ENCODE peak calls at places on chromosomes 5 and 9, in eight cellular contexts. Q is A549; X is IMR-90; J is BE2C; B is foreskin fibroblast; R is CD8-positive, alpha-beta memory T cell; H is NB4; L is dorsolateral prefrontal cortex. P is an unnamed sample.

GRCh38 chr9:98255064-98255577 is 328 bp downstream of the TBC1D2 start:
- DNase-seq in Q (peak), X (peak), J (no peak), B (peak), R (no peak), H (peak), L (no peak), P (no peak)

GRCh38 chr5:74641778-74642542 is 1.4 kb upstream of the ENC1 start:
- DNase-seq in Q (peak), X (peak), J (peak), B (peak), R (no peak), H (peak), L (peak), P (peak)

GRCh38 chr5:36305571-36306326 is 4.0 kb upstream of the RANBP3L start:
- DNase-seq in Q (peak), X (peak), J (peak), B (peak), R (no peak), H (peak), L (peak), P (no peak)

GRCh38 chr9:38650564-38650963 is 30.2 kb upstream of the ANKRD18A start:
- DNase-seq in Q (no peak), X (no peak), J (no peak), B (no peak), R (no peak), H (no peak), L (no peak), P (no peak)

GRCh38 chr9:116274293-116274692 is 120.7 kb downstream of the PAPPA start:
- DNase-seq in Q (no peak), X (peak), J (no peak), B (no peak), R (no peak), H (peak), L (no peak), P (no peak)

GRCh38 chr5:658103-658502 is 35.0 kb downstream of the TPPP start:
- DNase-seq in Q (no peak), X (no peak), J (no peak), B (no peak), R (no peak), H (no peak), L (no peak), P (no peak)

GRCh38 chr5:93532370-93532769 is 48.6 kb downstream of the NR2F1-AS1 start:
- DNase-seq in Q (peak), X (peak), J (no peak), B (peak), R (no peak), H (peak), L (no peak), P (peak)

GRCh38 chr5:180138976-180139730 is 67.6 kb upstream of the RNF130 start:
- DNase-seq in Q (no peak), X (no peak), J (no peak), B (no peak), R (no peak), H (no peak), L (no peak), P (no peak)

GRCh38 chr9:89502038-89502601 is 4.2 kb upstream of the SEMA4D start:
- DNase-seq in Q (no peak), X (no peak), J (no peak), B (no peak), R (peak), H (peak), L (no peak), P (no peak)

GRCh38 chr5:126376443-126376842 is 46.8 kb upstream of the GRAMD2B start:
- DNase-seq in Q (no peak), X (no peak), J (peak), B (no peak), R (no peak), H (no peak), L (peak), P (no peak)

GRCh38 chr5:175811594-175811993 is 59.8 kb upstream of the CPLX2 start:
- DNase-seq in Q (no peak), X (no peak), J (no peak), B (no peak), R (no peak), H (no peak), L (no peak), P (no peak)

GRCh38 chr5:167730121-167730520 is 561.3 kb upstream of the WWC1 start:
- DNase-seq in Q (peak), X (peak), J (no peak), B (peak), R (no peak), H (no peak), L (no peak), P (peak)

GRCh38 chr5:96903300-96903699 is 27.0 kb downstream of the ERAP2 start:
- DNase-seq in Q (no peak), X (peak), J (no peak), B (peak), R (no peak), H (no peak), L (no peak), P (no peak)

GRCh38 chr5:136023935-136024645 is 4.7 kb upstream of the TGFBI start:
- DNase-seq in Q (no peak), X (peak), J (no peak), B (no peak), R (no peak), H (no peak), L (no peak), P (peak)

GRCh38 chr5:149227168-149227826 is 44.4 kb upstream of the AFAP1L1 start:
- DNase-seq in Q (peak), X (peak), J (no peak), B (peak), R (no peak), H (no peak), L (no peak), P (peak)

GRCh38 chr5:6783787-6784186 is 70.6 kb downstream of the TENT4A start:
- DNase-seq in Q (no peak), X (no peak), J (no peak), B (no peak), R (no peak), H (peak), L (no peak), P (no peak)

GRCh38 chr9:133767625-133768024 is 29.5 kb upstream of the SARDH start:
- DNase-seq in Q (no peak), X (no peak), J (peak), B (no peak), R (no peak), H (no peak), L (no peak), P (no peak)

GRCh38 chr5:29822499-29822898 is 1371.0 kb upstream of the CDH6 start:
- DNase-seq in Q (no peak), X (no peak), J (peak), B (no peak), R (no peak), H (no peak), L (no peak), P (no peak)
- H3K4me3 ChIP-seq in Q (no peak), X (no peak), J (peak), B (no peak), R (no peak), H (no peak), L (no peak), P (no peak)

DNA sequence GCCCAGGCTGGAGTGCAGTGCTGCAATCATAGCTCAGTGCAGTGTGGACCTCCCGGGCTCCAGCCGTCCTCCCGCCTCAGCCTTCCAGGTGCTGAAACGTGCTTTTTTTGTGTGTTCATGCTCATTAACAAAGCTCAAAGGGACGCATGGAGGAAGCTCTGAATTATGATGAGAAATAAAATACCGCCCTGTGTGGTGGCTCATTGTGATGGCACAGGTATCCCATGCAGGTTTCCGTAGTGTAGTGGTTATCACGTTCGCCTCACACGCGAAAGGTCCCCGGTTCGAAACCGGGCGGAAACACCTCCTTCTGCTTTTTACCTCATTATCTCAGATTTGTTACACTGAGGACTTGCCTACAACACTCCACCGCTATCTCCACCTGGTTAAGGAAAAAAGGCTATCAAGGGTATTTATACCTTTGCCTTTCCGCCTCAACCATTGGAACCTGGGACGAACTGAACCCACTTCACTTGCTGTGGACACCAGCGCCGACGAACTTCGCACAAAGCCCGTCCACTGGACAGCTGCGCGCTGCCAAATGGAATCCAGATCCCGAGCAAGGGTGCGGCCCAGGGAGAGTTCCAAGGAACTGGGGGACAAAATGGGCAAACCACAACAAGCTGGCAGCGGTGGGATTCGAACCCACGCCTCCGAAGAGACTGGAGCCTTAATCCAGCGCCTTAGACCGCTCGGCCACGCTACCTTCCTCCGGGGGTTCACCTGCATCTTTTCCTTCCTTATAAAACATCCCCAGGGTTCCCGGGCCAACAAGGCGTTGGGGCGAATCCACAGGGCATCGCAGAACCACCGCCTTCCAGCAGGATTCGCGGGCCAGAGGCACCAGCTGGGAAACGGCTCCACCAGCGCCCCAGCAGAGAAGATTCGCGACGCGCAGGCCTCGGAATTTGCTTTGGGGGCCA is 26.3 kb downstream of the OR2V2 start:
- DNase-seq in Q (peak), X (peak), J (peak), B (no peak), R (peak), H (peak), L (no peak), P (no peak)
- H3K4me3 ChIP-seq in Q (peak), X (no peak), J (peak), B (no peak), R (peak), H (peak), L (no peak), P (no peak)

DNA sequence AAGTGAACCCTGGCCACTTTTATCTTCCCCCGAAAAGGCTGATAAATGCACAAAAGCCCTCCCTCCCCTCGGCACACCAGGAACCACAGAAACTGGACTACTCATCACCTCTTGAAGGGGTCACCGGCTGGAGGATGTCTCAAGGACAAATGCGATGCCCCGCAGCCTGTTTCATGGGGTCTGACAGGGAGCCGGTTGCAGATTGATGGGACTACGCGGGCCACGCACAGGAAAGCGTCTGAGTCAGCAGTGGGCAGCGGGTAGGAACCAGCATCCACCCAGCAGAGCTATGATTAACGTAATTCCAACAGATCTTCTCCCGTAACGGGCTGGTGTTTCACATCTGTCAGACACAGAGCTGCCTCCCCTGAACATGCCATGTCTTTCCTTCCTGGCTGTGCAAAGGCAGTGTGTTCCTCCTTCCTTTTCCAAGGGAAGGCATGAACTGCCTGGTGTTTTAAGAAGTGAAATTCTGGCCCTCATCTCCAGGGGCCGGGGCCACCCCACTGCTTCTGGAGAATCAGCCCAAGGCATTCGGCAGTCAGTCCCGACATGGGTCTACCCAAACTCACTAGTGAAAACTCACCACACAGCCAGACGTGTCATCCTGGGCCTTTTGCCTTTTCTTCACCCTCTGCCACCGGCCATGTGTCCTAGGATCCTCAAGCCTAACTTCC is 144.4 kb upstream of the PHYKPL start:
- DNase-seq in Q (no peak), X (peak), J (no peak), B (no peak), R (no peak), H (no peak), L (no peak), P (no peak)
- H3K4me3 ChIP-seq in Q (no peak), X (no peak), J (no peak), B (no peak), R (no peak), H (no peak), L (no peak), P (no peak)

GRCh38 chr5:115170924-115171510 is 1.3 kb upstream of the TRIM36 start:
- DNase-seq in Q (no peak), X (no peak), J (no peak), B (no peak), R (no peak), H (peak), L (no peak), P (no peak)
- H3K4me3 ChIP-seq in Q (peak), X (peak), J (peak), B (no peak), R (peak), H (peak), L (peak), P (no peak)

GRCh38 chr9:69173497-69173890 is 583 bp upstream of the TJP2 start:
- DNase-seq in Q (no peak), X (no peak), J (no peak), B (no peak), R (no peak), H (no peak), L (no peak), P (no peak)
- H3K4me3 ChIP-seq in Q (no peak), X (peak), J (peak), B (peak), R (peak), H (peak), L (peak), P (peak)

P was measured in AG09309.